ENCODE peak calls at places on chromosomes 4 and X, in ten cellular contexts. T is D721Med; Z is right lobe of liver; B is HEK293T; U is NCI-H1417; S is HTR-8/SVneo; H is kidney epithelial cell; Q is HL-60; L is A673; O is activated naive CD8-positive, alpha-beta T cell treated with anti-CD3 and anti-CD28 coated beads for 36 hours. N is an unnamed sample.

GRCh38 chrX:37722595-37722994 is 37.0 kb downstream of the XK start:
- DNase-seq in L (no peak), Q (no peak), H (no peak), Z (no peak), B (no peak), T (no peak), S (no peak), U (no peak), O (no peak), N (no peak)

GRCh38 chr4:119070301-119070700 is 65.3 kb upstream of the MYOZ2 start:
- DNase-seq in O (no peak), U (no peak), T (no peak), Q (no peak), H (no peak), L (no peak), Z (no peak), S (no peak), B (no peak), N (no peak)

GRCh38 chr4:49032440-49033161 is 46.5 kb downstream of the CWH43 start:
- DNase-seq in O (peak), B (peak), T (no peak), Q (no peak), H (no peak), U (peak), S (peak), Z (no peak), L (peak), N (no peak)

GRCh38 chr4:120753854-120754253 is 168.7 kb downstream of the PRDM5 start:
- DNase-seq in H (no peak), O (no peak), Q (no peak), Z (no peak), U (peak), S (no peak), L (no peak), T (no peak), B (no peak), N (no peak)

GRCh38 chrX:83916525-83916924 is 55.6 kb downstream of the CYLC1 start:
- DNase-seq in S (no peak), Z (no peak), H (no peak), O (no peak), L (peak), B (peak), U (no peak), Q (no peak), T (no peak), N (no peak)

GRCh38 chr4:114599231-114600065 is 841 bp downstream of the UGT8 start:
- DNase-seq in Z (no peak), T (no peak), B (peak), O (no peak), S (peak), Q (no peak), U (no peak), H (no peak), L (peak), N (no peak)

GRCh38 chr4:148445071-148445902 is 3.1 kb upstream of the NR3C2 start:
- DNase-seq in Q (no peak), Z (peak), U (no peak), B (peak), T (no peak), O (peak), L (peak), H (no peak), S (no peak), N (no peak)

GRCh38 chrX:136866337-136867095 is 14.0 kb downstream of the RBMX start:
- DNase-seq in Q (no peak), Z (no peak), B (no peak), L (no peak), U (no peak), O (no peak), S (no peak), T (no peak), H (no peak), N (no peak)

GRCh38 chr4:52982246-52982950 is 120.3 kb downstream of the RASL11B start:
- DNase-seq in Q (no peak), L (peak), O (no peak), H (no peak), U (peak), S (peak), T (no peak), B (peak), Z (no peak), N (no peak)

GRCh38 chr4:24672871-24673270 is 88.5 kb upstream of the DHX15 start:
- DNase-seq in O (no peak), B (no peak), U (no peak), Q (no peak), T (no peak), S (no peak), H (no peak), Z (no peak), L (no peak), N (no peak)

GRCh38 chr4:145773581-145774234 is 93.8 kb downstream of the C4orf51 start:
- DNase-seq in Z (no peak), L (no peak), U (no peak), S (no peak), T (no peak), H (no peak), O (no peak), B (no peak), Q (no peak), N (no peak)

GRCh38 chr4:85414972-85415371 is 60.0 kb upstream of the ARHGAP24 start:
- DNase-seq in Q (no peak), S (no peak), T (no peak), B (no peak), O (no peak), H (no peak), U (no peak), Z (no peak), L (no peak), N (no peak)

GRCh38 chrX:52261463-52262194 is 76.9 kb downstream of the MAGED4 start:
- DNase-seq in U (peak), S (peak), O (peak), Q (peak), T (peak), B (peak), Z (peak), H (peak), L (peak), N (peak)

GRCh38 chrX:133921764-133922389 is 63.5 kb downstream of the GPC3 start:
- DNase-seq in H (no peak), B (peak), Z (peak), S (no peak), U (peak), T (no peak), Q (no peak), O (peak), L (peak), N (no peak)

GRCh38 chrX:1673337-1673736 is 58.5 kb downstream of the ASMT start:
- DNase-seq in H (no peak), Q (peak), L (peak), Z (no peak), U (peak), S (no peak), O (peak), B (peak), T (no peak), N (no peak)

N was measured in CD14-positive monocyte.